ENCODE peak calls at places on chromosomes 16 and 17, in nine cellular contexts. W is mammary epithelial cell; Q is A549; U is CD4-positive, alpha-beta memory T cell; P is astrocyte; L is uterus; C is GM23338; D is tibial artery; R is kidney. Y is an unnamed sample.

GRCh38 chr17:78442648-78443128 is 64.2 kb downstream of the PGS1 start:
- DNase-seq in W (no peak), Q (no peak), U (no peak), P (no peak), L (peak), C (no peak), D (peak), R (peak), Y (peak)

GRCh38 chr16:71961066-71962039 is 38.8 kb downstream of the PKD1L3 start:
- DNase-seq in W (peak), Q (peak), U (peak), P (peak), L (peak), C (peak), D (peak), R (peak), Y (peak)

GRCh38 chr16:60027351-60027750 is 1293.2 kb upstream of the GOT2 start:
- DNase-seq in W (no peak), Q (no peak), U (no peak), P (no peak), L (no peak), C (no peak), D (no peak), R (no peak), Y (no peak)

GRCh38 chr17:48679385-48680096 is 42.8 kb downstream of the PRAC1 start:
- DNase-seq in W (no peak), Q (no peak), U (no peak), P (no peak), L (no peak), C (no peak), D (no peak), R (no peak), Y (no peak)

GRCh38 chr16:4692460-4693295 is 684 bp upstream of the NUDT16L1 start:
- DNase-seq in W (no peak), Q (no peak), U (no peak), P (no peak), L (no peak), C (peak), D (no peak), R (no peak), Y (no peak)

GRCh38 chr17:57425903-57426574 is 169.7 kb downstream of the MSI2 start:
- DNase-seq in W (no peak), Q (no peak), U (no peak), P (no peak), L (no peak), C (peak), D (no peak), R (no peak), Y (no peak)

GRCh38 chr16:80563807-80564206 is 23.0 kb downstream of the DYNLRB2 start:
- DNase-seq in W (no peak), Q (no peak), U (no peak), P (no peak), L (no peak), C (no peak), D (no peak), R (no peak), Y (no peak)

GRCh38 chr17:30005709-30006320 is 64.4 kb downstream of the EFCAB5 start:
- DNase-seq in W (peak), Q (peak), U (no peak), P (peak), L (no peak), C (no peak), D (no peak), R (no peak), Y (no peak)

GRCh38 chr17:51056813-51057510 is 63.7 kb downstream of the SPAG9 start:
- DNase-seq in W (peak), Q (peak), U (peak), P (peak), L (peak), C (peak), D (no peak), R (no peak), Y (no peak)

GRCh38 chr17:39787743-39788484 is 50.2 kb downstream of the GRB7 start:
- DNase-seq in W (peak), Q (no peak), U (no peak), P (no peak), L (no peak), C (peak), D (no peak), R (no peak), Y (no peak)

GRCh38 chr17:39791296-39791992 is 53.7 kb downstream of the GRB7 start:
- DNase-seq in W (no peak), Q (no peak), U (peak), P (no peak), L (no peak), C (peak), D (no peak), R (no peak), Y (no peak)

GRCh38 chr17:39792523-39793221 is 54.9 kb downstream of the GRB7 start:
- DNase-seq in W (no peak), Q (no peak), U (no peak), P (no peak), L (no peak), C (no peak), D (no peak), R (no peak), Y (no peak)

GRCh38 chr17:39794249-39794970 is 56.7 kb downstream of the GRB7 start:
- DNase-seq in W (no peak), Q (no peak), U (peak), P (no peak), L (no peak), C (no peak), D (no peak), R (no peak), Y (no peak)

DNA sequence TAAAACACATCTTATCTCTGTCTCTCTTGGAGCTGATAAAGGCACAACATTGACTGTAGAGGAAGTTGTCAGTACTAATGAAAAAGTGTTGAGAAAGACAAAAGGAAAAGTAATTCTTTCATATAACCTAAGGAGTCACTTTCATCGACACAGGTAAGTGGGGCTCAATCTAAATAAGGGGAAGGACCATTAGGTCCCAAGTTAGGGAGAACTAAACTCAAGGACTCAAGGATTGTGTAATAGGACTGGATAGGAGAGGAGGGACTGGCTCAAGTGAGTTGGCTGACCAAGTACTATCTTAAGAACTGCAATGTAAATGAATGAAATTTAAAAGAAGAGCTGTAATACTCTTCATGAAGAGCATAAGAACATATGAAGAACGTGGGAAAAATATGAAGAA is 55.7 kb downstream of the GRB7 start:
- DNase-seq in W (no peak), Q (no peak), U (no peak), P (no peak), L (no peak), C (no peak), D (no peak), R (no peak), Y (no peak)
- H3K27ac ChIP-seq in W (no peak), Q (no peak), U (peak), P (no peak), L (no peak), C (no peak), D (no peak), R (no peak), Y (no peak)

GRCh38 chr17:77185137-77185536 is 44.4 kb downstream of the SEC14L1 start:
- DNase-seq in W (no peak), Q (no peak), U (no peak), P (no peak), L (no peak), C (no peak), D (no peak), R (no peak), Y (no peak)
- H3K27ac ChIP-seq in W (no peak), Q (no peak), U (no peak), P (no peak), L (peak), C (no peak), D (no peak), R (no peak), Y (peak)

GRCh38 chr17:42289863-42290165 is 1.5 kb downstream of the STAT5A start:
- DNase-seq in W (no peak), Q (no peak), U (no peak), P (no peak), L (peak), C (no peak), D (no peak), R (peak), Y (no peak)
- H3K27ac ChIP-seq in W (no peak), Q (no peak), U (peak), P (no peak), L (peak), C (no peak), D (no peak), R (no peak), Y (no peak)

GRCh38 chr16:74736531-74737157 is 36.0 kb upstream of the MLKL start:
- DNase-seq in W (no peak), Q (no peak), U (no peak), P (no peak), L (no peak), C (no peak), D (no peak), R (peak), Y (no peak)

GRCh38 chr16:74732951-74733350 is 32.3 kb upstream of the MLKL start:
- DNase-seq in W (no peak), Q (no peak), U (no peak), P (no peak), L (no peak), C (no peak), D (no peak), R (peak), Y (no peak)

GRCh38 chr16:74735554-74735953 is 34.9 kb upstream of the MLKL start:
- DNase-seq in W (no peak), Q (no peak), U (no peak), P (no peak), L (no peak), C (no peak), D (no peak), R (no peak), Y (no peak)

GRCh38 chr16:74735162-74735452 is 34.4 kb upstream of the MLKL start:
- DNase-seq in W (no peak), Q (no peak), U (no peak), P (no peak), L (no peak), C (no peak), D (no peak), R (peak), Y (no peak)

GRCh38 chr16:74734361-74735161 is 33.9 kb upstream of the MLKL start:
- DNase-seq in W (no peak), Q (no peak), U (no peak), P (no peak), L (no peak), C (peak), D (no peak), R (peak), Y (no peak)
- H3K27ac ChIP-seq in W (no peak), Q (peak), U (no peak), P (no peak), L (no peak), C (peak), D (no peak), R (no peak), Y (peak)

DNA sequence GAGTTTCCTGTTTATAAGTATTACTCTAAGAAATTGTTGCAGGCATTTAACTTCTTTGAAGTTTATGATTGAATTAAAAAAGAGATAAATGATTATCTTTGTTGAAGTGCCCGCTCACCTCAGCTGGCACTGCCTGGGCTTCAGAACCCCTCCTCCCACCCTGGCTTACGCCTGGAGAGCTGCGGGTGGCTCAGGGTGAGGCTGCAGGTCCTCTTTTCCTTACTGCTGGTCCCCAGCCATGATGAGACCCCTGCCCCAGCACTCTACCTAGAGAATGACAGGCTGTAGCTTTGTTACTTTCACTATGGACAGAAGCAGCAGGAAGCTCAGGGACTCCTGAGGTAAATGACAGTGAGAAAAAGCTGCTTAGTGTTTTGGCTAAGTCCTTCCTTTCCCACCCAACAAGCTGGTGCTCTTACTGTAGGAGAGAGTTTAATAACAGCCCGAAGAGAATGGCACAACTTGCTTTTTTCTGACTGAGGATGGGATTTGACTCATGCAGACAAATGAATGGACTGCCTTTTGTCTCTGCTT is 62.1 kb downstream of the EPN2 start:
- DNase-seq in W (no peak), Q (no peak), U (no peak), P (no peak), L (no peak), C (no peak), D (no peak), R (peak), Y (no peak)
- H3K27ac ChIP-seq in W (no peak), Q (no peak), U (no peak), P (no peak), L (peak), C (peak), D (no peak), R (no peak), Y (peak)

GRCh38 chr17:43380307-43380706 is 18.5 kb upstream of the ARL4D start:
- DNase-seq in W (no peak), Q (no peak), U (no peak), P (no peak), L (no peak), C (peak), D (no peak), R (no peak), Y (no peak)
- H3K27ac ChIP-seq in W (no peak), Q (no peak), U (no peak), P (no peak), L (no peak), C (no peak), D (no peak), R (no peak), Y (no peak)

GRCh38 chr17:18038149-18038850 is 668 bp downstream of the ATPAF2 start:
- DNase-seq in W (peak), Q (no peak), U (no peak), P (peak), L (no peak), C (no peak), D (no peak), R (no peak), Y (no peak)

GRCh38 chr17:18038861-18039534 is at the start of the genes ATPAF2 and GID4:
- DNase-seq in W (peak), Q (peak), U (peak), P (peak), L (peak), C (peak), D (peak), R (peak), Y (peak)

GRCh38 chr17:18041776-18042175 is 2.6 kb downstream of the GID4 start:
- DNase-seq in W (peak), Q (peak), U (no peak), P (peak), L (no peak), C (no peak), D (no peak), R (no peak), Y (no peak)

GRCh38 chr17:18039535-18040286 is 503 bp downstream of the GID4 start:
- DNase-seq in W (peak), Q (peak), U (no peak), P (no peak), L (peak), C (peak), D (peak), R (peak), Y (no peak)

DNA sequence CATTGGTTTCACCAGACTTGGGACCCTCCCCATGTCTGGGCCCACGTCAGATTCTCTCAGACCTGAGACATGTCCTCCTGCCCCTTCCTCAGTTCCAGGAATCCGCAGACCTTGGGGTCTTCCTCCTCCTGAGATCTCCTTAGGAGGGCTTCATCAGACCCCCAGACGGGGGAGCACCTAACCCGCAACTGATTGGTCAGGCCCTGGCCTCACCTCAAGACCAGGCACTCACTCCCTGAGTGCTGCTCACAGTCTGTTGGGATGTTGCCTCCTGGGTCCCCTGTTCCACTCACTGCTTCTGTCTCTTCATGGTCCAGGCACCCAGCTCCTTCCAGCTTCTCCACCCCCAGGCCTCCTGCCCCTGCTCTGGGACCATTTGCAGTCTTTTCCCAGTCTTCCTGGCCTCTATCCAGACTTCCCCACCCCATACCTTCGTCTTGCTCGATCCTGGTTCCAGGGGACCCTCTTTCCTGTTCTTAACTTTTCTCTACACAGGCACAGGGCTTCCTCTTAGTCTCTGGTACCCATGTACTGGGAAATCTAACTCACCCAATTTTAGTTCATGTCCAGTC is 1.2 kb downstream of the GID4 start:
- DNase-seq in W (no peak), Q (no peak), U (no peak), P (no peak), L (no peak), C (no peak), D (no peak), R (no peak), Y (no peak)
- H3K27ac ChIP-seq in W (peak), Q (peak), U (peak), P (no peak), L (no peak), C (no peak), D (peak), R (no peak), Y (peak)